ENCODE peak calls at places on chromosomes 2 and 18, in nine cellular contexts. O is mesothelial cell of epicardium; Z is GM10248; S is gastrocnemius medialis; N is neural progenitor cell; T is HepG2; E is CD8-positive, alpha-beta T cell; C is fibroblast of mammary gland; U is nephron progenitor cell. R is an unnamed sample.

GRCh38 chr18:50973367-50974126 is 5.7 kb downstream of the ELAC1 start:
- DNase-seq in E (no peak), T (peak; percentile 90), C (peak; percentile 88), S (peak; percentile 64), Z (no peak), N (no peak), U (no peak), O (no peak), R (no peak)

GRCh38 chr2:101188683-101189405 is 37.7 kb upstream of the TBC1D8 start:
- DNase-seq in U (peak; percentile 22), O (no peak), N (peak; percentile 67), C (peak; percentile 55), E (no peak), Z (no peak), S (no peak), T (peak; percentile 70), R (peak; percentile 62)

GRCh38 chr2:222952204-222952603 is 91.4 kb downstream of the ACSL3 start:
- DNase-seq in U (no peak), O (no peak), Z (no peak), C (no peak), S (no peak), T (no peak), N (no peak), E (no peak), R (no peak)

GRCh38 chr2:68167186-68167585 is 9.5 kb downstream of the PNO1 start:
- DNase-seq in E (no peak), U (no peak), S (no peak), O (no peak), T (no peak), N (no peak), C (peak; percentile 24), Z (no peak), R (no peak)

GRCh38 chr2:113061896-113062770 is 3.1 kb downstream of the IL36RN start:
- DNase-seq in N (no peak), U (no peak), Z (no peak), O (no peak), S (no peak), T (no peak), C (no peak), E (no peak), R (no peak)

GRCh38 chr2:138493334-138493733 is 8.2 kb upstream of the SPOPL start:
- DNase-seq in N (no peak), S (no peak), T (no peak), Z (no peak), C (no peak), O (no peak), U (no peak), E (no peak), R (no peak)

GRCh38 chr2:12807907-12808810 is 91.4 kb downstream of the TRIB2 start:
- DNase-seq in E (no peak), Z (no peak), O (no peak), U (no peak), S (no peak), C (no peak), N (no peak), T (no peak), R (no peak)

GRCh38 chr2:96808176-96808837 is 7.8 kb upstream of the CNNM3 start:
- DNase-seq in U (no peak), S (no peak), Z (no peak), C (no peak), O (no peak), E (no peak), N (no peak), T (no peak), R (no peak)

GRCh38 chr18:70380915-70381896 is 92.4 kb downstream of the SOCS6 start:
- DNase-seq in C (no peak), S (no peak), U (peak; percentile 34), E (no peak), N (peak; percentile 66), O (no peak), Z (no peak), T (peak; percentile 98), R (peak; percentile 42)

GRCh38 chr2:206855585-206856433 is 83.5 kb upstream of the CPO start:
- DNase-seq in C (no peak), O (no peak), T (no peak), U (no peak), S (no peak), N (no peak), E (no peak), Z (no peak), R (no peak)

GRCh38 chr18:62643181-62643580 is 72.2 kb upstream of the PHLPP1 start:
- DNase-seq in E (no peak), S (no peak), C (no peak), N (peak; percentile 56), O (no peak), U (no peak), T (no peak), Z (no peak), R (no peak)

GRCh38 chr2:148813603-148814065 is 61.4 kb upstream of the KIF5C start:
- DNase-seq in Z (peak; percentile 87), O (no peak), T (no peak), C (no peak), N (peak; percentile 73), S (no peak), E (peak; percentile 66), U (no peak), R (no peak)

GRCh38 chr18:76874643-76875389 is 52.5 kb downstream of the ZNF236 start:
- DNase-seq in C (no peak), Z (no peak), N (peak; percentile 30), O (no peak), E (no peak), T (no peak), S (no peak), U (no peak), R (no peak)
- TF ChIP-seq CTCF in C (no peak), Z (peak; percentile 14), N (no peak), O (no peak), E (no peak), T (no peak), S (no peak), U (no peak), R (no peak)

GRCh38 chr2:25276569-25277465 is 64.9 kb downstream of the DNMT3A start:
- DNase-seq in S (peak; percentile 50), C (no peak), E (peak; percentile 74), Z (peak; percentile 90), N (peak; percentile 84), U (peak; percentile 83), O (peak; percentile 77), T (no peak), R (peak; percentile 70)
- TF ChIP-seq CTCF in S (peak; percentile 82), C (peak; percentile 37), E (peak; percentile 91), Z (peak; percentile 93), N (peak; percentile 85), U (peak; percentile 77), O (peak; percentile 71), T (peak; percentile 19), R (peak; percentile 70)

GRCh38 chr2:86042256-86043168 is 63.2 kb downstream of the POLR1A start:
- DNase-seq in E (peak; percentile 7), C (no peak), O (peak; percentile 24), U (no peak), T (no peak), N (no peak), S (peak; percentile 40), Z (no peak), R (no peak)

GRCh38 chr2:86046985-86047384 is 58.7 kb downstream of the POLR1A start:
- DNase-seq in T (no peak), O (no peak), N (no peak), Z (no peak), E (peak; percentile 3), C (no peak), U (no peak), S (no peak), R (no peak)

GRCh38 chr2:86045541-86045940 is 60.1 kb downstream of the POLR1A start:
- DNase-seq in U (no peak), T (no peak), E (no peak), S (no peak), O (no peak), C (no peak), Z (no peak), N (no peak), R (no peak)

GRCh38 chr2:86044614-86045013 is 61.1 kb downstream of the POLR1A start:
- DNase-seq in E (no peak), T (no peak), C (no peak), U (no peak), O (peak; percentile 19), S (no peak), N (no peak), Z (no peak), R (no peak)

GRCh38 chr2:86044045-86044444 is 61.6 kb downstream of the POLR1A start:
- DNase-seq in U (no peak), T (no peak), N (no peak), O (peak; percentile 32), E (no peak), S (no peak), Z (no peak), C (no peak), R (no peak)
- TF ChIP-seq CTCF in U (no peak), T (no peak), N (no peak), O (no peak), E (no peak), S (no peak), Z (no peak), C (no peak), R (no peak)

GRCh38 chr2:62787381-62787780 is 81.9 kb downstream of the EHBP1 start:
- DNase-seq in Z (peak; percentile 22), U (no peak), T (no peak), S (no peak), E (no peak), C (peak; percentile 55), O (no peak), N (peak; percentile 42), R (no peak)
- TF ChIP-seq CTCF in Z (peak; percentile 49), U (no peak), T (peak; percentile 53), S (no peak), E (no peak), C (peak; percentile 43), O (no peak), N (peak; percentile 53), R (peak; percentile 65)

GRCh38 chr2:185695711-185696110 is 42.9 kb upstream of the FSIP2 start:
- DNase-seq in E (no peak), S (no peak), T (no peak), N (no peak), C (no peak), U (no peak), Z (no peak), O (no peak), R (no peak)
- TF ChIP-seq CTCF in E (no peak), S (no peak), T (no peak), N (no peak), C (no peak), U (no peak), Z (no peak), O (no peak), R (no peak)

GRCh38 chr18:59063912-59064311 is 75.8 kb upstream of the SEC11C start:
- DNase-seq in N (no peak), E (no peak), T (no peak), Z (no peak), C (no peak), S (peak; percentile 42), U (no peak), O (no peak), R (no peak)

GRCh38 chr18:59068672-59069071 is 71.0 kb upstream of the SEC11C start:
- DNase-seq in N (no peak), U (no peak), T (no peak), E (no peak), S (peak; percentile 41), Z (no peak), C (no peak), O (no peak), R (no peak)

GRCh38 chr18:59065684-59066083 is 74.0 kb upstream of the SEC11C start:
- DNase-seq in O (no peak), Z (no peak), C (no peak), S (no peak), T (no peak), E (no peak), N (no peak), U (no peak), R (no peak)

GRCh38 chr18:59070181-59070912 is 69.3 kb upstream of the SEC11C start:
- DNase-seq in Z (peak; percentile 76), U (peak; percentile 91), S (peak; percentile 75), T (peak; percentile 54), N (peak; percentile 93), O (peak; percentile 85), C (peak; percentile 79), E (peak; percentile 81), R (peak; percentile 96)

GRCh38 chr18:59067873-59068272 is 71.8 kb upstream of the SEC11C start:
- DNase-seq in Z (no peak), S (no peak), O (no peak), E (no peak), C (peak; percentile 43), N (peak; percentile 30), U (peak; percentile 22), T (no peak), R (no peak)
- TF ChIP-seq CTCF in Z (peak; percentile 50), S (peak; percentile 25), O (peak; percentile 35), E (no peak), C (peak; percentile 59), N (peak; percentile 49), U (peak; percentile 32), T (peak; percentile 43), R (peak; percentile 59)

R was measured in neural crest cell.